ENCODE peak calls at places on chromosomes 7 and 10, in seven cellular contexts. E, C, I, W, F, U and Z are unnamed samples.

GRCh38 chr7:26404189-26404996 is 112.7 kb downstream of the SNX10 start:
- DNase-seq in C (no peak), E (no peak), W (no peak), F (no peak), U (no peak), I (no peak), Z (no peak)

GRCh38 chr10:24891823-24892222 is 60.6 kb downstream of the PRTFDC1 start:
- DNase-seq in W (peak; percentile 9), U (no peak), F (no peak), E (no peak), I (no peak), C (no peak), Z (no peak)

GRCh38 chr7:92747041-92747835 is 89.1 kb downstream of the CDK6 start:
- DNase-seq in E (no peak), F (no peak), C (no peak), U (no peak), I (no peak), W (no peak), Z (no peak)

GRCh38 chr7:130814753-130815152 is 80.7 kb upstream of the KLF14 start:
- DNase-seq in C (no peak), W (no peak), E (no peak), U (no peak), F (no peak), I (no peak), Z (no peak)

GRCh38 chr10:18658992-18659783 is at the start of gene ARL5B:
- DNase-seq in F (peak; percentile 93), W (peak; percentile 81), U (peak; percentile 93), C (peak; percentile 98), E (peak; percentile 96), I (peak; percentile 95), Z (peak; percentile 99)

GRCh38 chr10:29728541-29729049 is 93.8 kb upstream of the SVIL start:
- DNase-seq in F (no peak), W (no peak), E (no peak), C (no peak), U (no peak), I (no peak), Z (no peak)

GRCh38 chr7:35261041-35261440 is 7.1 kb upstream of the TBX20 start:
- DNase-seq in U (no peak), F (no peak), W (no peak), C (no peak), E (no peak), I (peak; percentile 54), Z (no peak)

GRCh38 chr7:138926241-138926612 is 55.0 kb downstream of the KIAA1549 start:
- DNase-seq in F (no peak), U (no peak), W (no peak), I (no peak), C (no peak), E (no peak), Z (no peak)

GRCh38 chr7:1895664-1896515 is 225.8 kb downstream of the ELFN1 start:
- DNase-seq in I (no peak), W (no peak), F (no peak), C (no peak), U (no peak), E (no peak), Z (peak; percentile 91)

GRCh38 chr10:97134202-97134601 is 51.6 kb downstream of the SLIT1 start:
- DNase-seq in F (no peak), W (no peak), E (no peak), C (no peak), U (no peak), I (no peak), Z (no peak)

GRCh38 chr7:48112431-48113165 is 23.5 kb downstream of the UPP1 start:
- DNase-seq in E (no peak), U (no peak), C (no peak), I (no peak), W (no peak), F (no peak), Z (no peak)

GRCh38 chr10:117511601-117512390 is 30.8 kb upstream of the EMX2 start:
- DNase-seq in E (no peak), W (no peak), I (no peak), U (no peak), C (no peak), F (no peak), Z (no peak)

GRCh38 chr7:30029696-30030095 is 1.5 kb downstream of the PLEKHA8 start:
- DNase-seq in U (peak; percentile 28), W (no peak), C (no peak), F (no peak), I (no peak), E (no peak), Z (no peak)

GRCh38 chr7:2936301-2936700 is 92.2 kb upstream of the GNA12 start:
- DNase-seq in C (no peak), U (no peak), I (no peak), E (no peak), F (no peak), W (no peak), Z (peak; percentile 8)

GRCh38 chr10:22503315-22504090 is 158.2 kb downstream of the SPAG6 start:
- DNase-seq in W (no peak), E (no peak), F (no peak), I (no peak), C (no peak), U (no peak), Z (no peak)

GRCh38 chr7:128410092-128410665 is 397 bp upstream of the IMPDH1 start:
- DNase-seq in F (no peak), I (peak; percentile 60), E (no peak), U (peak; percentile 58), C (peak; percentile 54), W (no peak), Z (peak; percentile 69)

GRCh38 chr7:24825931-24826661 is 68.8 kb upstream of the GSDME start:
- DNase-seq in I (no peak), W (no peak), U (no peak), F (no peak), C (no peak), E (no peak), Z (no peak)

GRCh38 chr7:151135525-151135845 is 32.0 kb downstream of the GBX1 start:
- DNase-seq in W (no peak), I (no peak), U (no peak), E (no peak), F (no peak), C (no peak), Z (no peak)

GRCh38 chr10:15265076-15265475 is 96.6 kb upstream of the NMT2 start:
- DNase-seq in E (no peak), U (no peak), F (no peak), C (no peak), I (no peak), W (no peak), Z (no peak)

GRCh38 chr7:75957021-75957736 is 37.2 kb downstream of the TMEM120A start:
- DNase-seq in E (no peak), C (peak; percentile 84), U (no peak), F (no peak), I (peak; percentile 63), W (no peak), Z (no peak)

GRCh38 chr10:8453587-8453986 is 399.1 kb downstream of the GATA3 start:
- DNase-seq in W (no peak), I (no peak), U (no peak), F (no peak), E (no peak), C (no peak), Z (peak; percentile 65)

GRCh38 chr10:55065185-55065584 is 264.2 kb upstream of the PCDH15 start:
- DNase-seq in F (no peak), U (no peak), I (no peak), C (no peak), W (no peak), E (no peak), Z (no peak)

GRCh38 chr10:109426987-109427386 is 496.3 kb downstream of the XPNPEP1 start:
- DNase-seq in C (no peak), U (no peak), F (no peak), I (no peak), E (no peak), W (no peak), Z (no peak)

GRCh38 chr7:43878867-43879266 is 9.6 kb upstream of the MRPS24 start:
- DNase-seq in I (no peak), E (no peak), W (no peak), C (no peak), U (no peak), F (no peak), Z (no peak)

GRCh38 chr10:3057946-3058345 is 9.4 kb upstream of the PFKP start:
- DNase-seq in C (no peak), W (no peak), I (no peak), U (no peak), E (no peak), F (no peak), Z (no peak)

GRCh38 chr10:127033116-127033515 is 127.9 kb downstream of the DOCK1 start:
- DNase-seq in C (no peak), F (no peak), I (no peak), W (no peak), E (no peak), U (no peak), Z (no peak)

GRCh38 chr10:19930936-19931859 is 115.0 kb downstream of the PLXDC2 start:
- DNase-seq in E (no peak), I (no peak), F (peak; percentile 5), W (no peak), C (peak; percentile 60), U (no peak), Z (peak; percentile 39)

GRCh38 chr7:57868771-57869483 is 418.9 kb downstream of the ZNF716 start:
- DNase-seq in U (no peak), W (no peak), F (no peak), C (peak; percentile 37), I (no peak), E (no peak), Z (peak; percentile 31)